ENCODE peak calls at places on chromosome 1, in nine cellular contexts. Q, X, O, F, L, V, E, Y and T are unnamed samples.

GRCh38 chr1:246161626-246162025 is 345.5 kb downstream of the SMYD3 start:
- DNase-seq in Q (peak), X (peak), O (peak), F (no peak), L (no peak), V (no peak), E (no peak), Y (no peak), T (no peak)

GRCh38 chr1:183956559-183957188 is 80.9 kb downstream of the COLGALT2 start:
- DNase-seq in Q (peak), X (peak), O (peak), F (peak), L (no peak), V (no peak), E (no peak), Y (no peak), T (peak)

GRCh38 chr1:153490272-153491051 is 30.0 kb upstream of the S100A7 start:
- DNase-seq in Q (peak), X (peak), O (peak), F (no peak), L (no peak), V (peak), E (peak), Y (peak), T (no peak)

GRCh38 chr1:204711947-204712701 is 26.6 kb upstream of the LRRN2 start:
- DNase-seq in Q (no peak), X (no peak), O (no peak), F (peak), L (no peak), V (peak), E (no peak), Y (peak), T (no peak)

GRCh38 chr1:204730826-204731459 is 45.4 kb upstream of the LRRN2 start:
- DNase-seq in Q (peak), X (peak), O (no peak), F (no peak), L (no peak), V (no peak), E (no peak), Y (no peak), T (no peak)

GRCh38 chr1:246428542-246429308 is 78.4 kb downstream of the SMYD3 start:
- DNase-seq in Q (peak), X (no peak), O (peak), F (no peak), L (peak), V (no peak), E (no peak), Y (no peak), T (no peak)

GRCh38 chr1:72051538-72051937 is 230.8 kb downstream of the NEGR1 start:
- DNase-seq in Q (peak), X (no peak), O (no peak), F (no peak), L (no peak), V (no peak), E (no peak), Y (no peak), T (no peak)

GRCh38 chr1:155978973-155979429 is 654 bp upstream of the ARHGEF2 start:
- DNase-seq in Q (peak), X (peak), O (no peak), F (no peak), L (no peak), V (no peak), E (no peak), Y (no peak), T (no peak)

GRCh38 chr1:230754831-230755230 is 7.6 kb downstream of the CAPN9 start:
- DNase-seq in Q (peak), X (no peak), O (no peak), F (no peak), L (no peak), V (no peak), E (no peak), Y (no peak), T (no peak)

GRCh38 chr1:172180886-172181285 is 239.6 kb upstream of the C1orf105 start:
- DNase-seq in Q (no peak), X (no peak), O (peak), F (no peak), L (peak), V (no peak), E (peak), Y (no peak), T (peak)

GRCh38 chr1:73744985-73745384 is 453.0 kb downstream of the LRRIQ3 start:
- DNase-seq in Q (no peak), X (no peak), O (no peak), F (no peak), L (no peak), V (no peak), E (no peak), Y (no peak), T (no peak)

GRCh38 chr1:40078512-40079333 is 18.3 kb downstream of the PPT1 start:
- DNase-seq in Q (peak), X (peak), O (peak), F (peak), L (peak), V (peak), E (no peak), Y (peak), T (peak)

GRCh38 chr1:55071477-55071876 is 32.1 kb downstream of the PCSK9 start:
- DNase-seq in Q (peak), X (peak), O (peak), F (peak), L (no peak), V (peak), E (no peak), Y (peak), T (peak)